ENCODE peak calls at places on chromosome 7, in seven cellular contexts. W, U, I, V, M, E and R are unnamed samples.

GRCh38 chr7:88311675-88312036 is 5.0 kb upstream of the STEAP4 start:
- DNase-seq in M (no peak), V (no peak), W (no peak), U (peak), I (no peak), E (no peak), R (no peak)

GRCh38 chr7:29424984-29425309 is 138.7 kb upstream of the PRR15 start:
- DNase-seq in U (no peak), E (no peak), W (no peak), V (no peak), M (no peak), I (no peak), R (no peak)

GRCh38 chr7:41685684-41686083 is 17.2 kb downstream of the INHBA start:
- DNase-seq in V (no peak), M (no peak), I (no peak), U (peak), W (no peak), E (no peak), R (no peak)

GRCh38 chr7:113751547-113751946 is 167.3 kb downstream of the PPP1R3A start:
- DNase-seq in E (no peak), I (no peak), W (no peak), M (no peak), V (no peak), U (no peak), R (no peak)

GRCh38 chr7:151310578-151310977 is 31.0 kb upstream of the NUB1 start:
- DNase-seq in M (no peak), V (no peak), W (peak), I (no peak), E (no peak), U (peak), R (no peak)

GRCh38 chr7:46391215-46391614 is 470.1 kb upstream of the IGFBP3 start:
- DNase-seq in W (no peak), E (no peak), U (peak), V (peak), I (no peak), M (no peak), R (no peak)

GRCh38 chr7:136925049-136925448 is 56.6 kb downstream of the CHRM2 start:
- DNase-seq in W (no peak), U (peak), E (no peak), V (no peak), M (no peak), I (no peak), R (no peak)

GRCh38 chr7:17781491-17782215 is 158.6 kb downstream of the SNX13 start:
- DNase-seq in V (peak), W (peak), U (peak), E (no peak), M (no peak), I (no peak), R (no peak)

GRCh38 chr7:85341121-85341520 is 154.3 kb upstream of the SEMA3D start:
- DNase-seq in I (no peak), W (no peak), E (no peak), U (no peak), M (no peak), V (no peak), R (no peak)

GRCh38 chr7:16071246-16071857 is 350.0 kb downstream of the CRPPA start:
- DNase-seq in U (peak), W (peak), E (no peak), M (no peak), V (peak), I (no peak), R (no peak)

GRCh38 chr7:117946201-117946633 is 73.0 kb upstream of the CTTNBP2 start:
- DNase-seq in V (no peak), I (no peak), M (no peak), W (no peak), U (peak), E (no peak), R (no peak)

GRCh38 chr7:28133872-28134271 is 46.7 kb downstream of the JAZF1 start:
- DNase-seq in U (no peak), V (no peak), E (no peak), I (no peak), M (no peak), W (no peak), R (no peak)

GRCh38 chr7:95986136-95986535 is 213.8 kb downstream of the DYNC1I1 start:
- DNase-seq in E (no peak), V (no peak), I (no peak), M (no peak), U (no peak), W (no peak), R (no peak)

GRCh38 chr7:17971392-17971791 is 31.1 kb upstream of the SNX13 start:
- DNase-seq in W (no peak), E (no peak), U (peak), M (no peak), I (no peak), V (no peak), R (no peak)

GRCh38 chr7:137445998-137446397 is 102.5 kb upstream of the PTN start:
- DNase-seq in U (no peak), M (no peak), E (no peak), V (no peak), I (no peak), W (no peak), R (no peak)

GRCh38 chr7:67375427-67375826 is 378.8 kb downstream of the TYW1 start:
- DNase-seq in U (no peak), I (no peak), V (no peak), E (no peak), M (no peak), W (no peak), R (no peak)

GRCh38 chr7:100553032-100553431 is 14.0 kb downstream of the AGFG2 start:
- DNase-seq in I (no peak), W (no peak), M (no peak), E (no peak), V (no peak), U (no peak), R (no peak)

GRCh38 chr7:69134316-69134715 is 464.0 kb upstream of the AUTS2 start:
- DNase-seq in M (no peak), I (no peak), E (no peak), U (no peak), W (no peak), V (no peak), R (no peak)

GRCh38 chr7:29146888-29147609 is 712 bp upstream of the CPVL start:
- DNase-seq in U (no peak), E (no peak), M (no peak), I (no peak), V (no peak), W (peak), R (no peak)

GRCh38 chr7:97116308-97116707 is 1.2 kb upstream of the SDHAF3 start:
- DNase-seq in E (no peak), V (no peak), M (no peak), W (no peak), U (no peak), I (no peak), R (no peak)

GRCh38 chr7:80359476-80359875 is 152.4 kb downstream of the GNAT3 start:
- DNase-seq in M (no peak), I (no peak), U (no peak), V (no peak), E (no peak), W (no peak), R (no peak)

GRCh38 chr7:45435846-45436245 is 138.3 kb upstream of the ADCY1 start:
- DNase-seq in W (peak), V (peak), E (no peak), I (no peak), U (peak), M (no peak), R (no peak)

GRCh38 chr7:132972745-132973144 is 109.1 kb downstream of the CHCHD3 start:
- DNase-seq in U (no peak), E (no peak), W (no peak), V (no peak), I (no peak), M (no peak), R (no peak)

GRCh38 chr7:11192506-11192905 is 218.8 kb downstream of the PHF14 start:
- DNase-seq in W (no peak), M (no peak), V (no peak), E (no peak), U (peak), I (no peak), R (no peak)

GRCh38 chr7:133980794-133981193 is 146.3 kb upstream of the LRGUK start:
- DNase-seq in E (no peak), I (no peak), V (no peak), W (no peak), U (no peak), M (no peak), R (no peak)

GRCh38 chr7:72152171-72153131 is 259.7 kb downstream of the CALN1 start:
- DNase-seq in E (no peak), W (no peak), V (no peak), I (no peak), M (no peak), U (no peak), R (no peak)

GRCh38 chr7:2735744-2736143 is 47.7 kb downstream of the AMZ1 start:
- DNase-seq in E (no peak), V (no peak), W (no peak), M (no peak), I (no peak), U (no peak), R (no peak)

GRCh38 chr7:16812542-16813231 is 7.9 kb upstream of the AGR2 start:
- DNase-seq in W (no peak), U (no peak), M (no peak), V (no peak), I (no peak), E (no peak), R (no peak)

GRCh38 chr7:25858200-25858561 is 293.8 kb upstream of the NFE2L3 start:
- DNase-seq in W (no peak), V (no peak), I (no peak), E (no peak), U (no peak), M (no peak), R (no peak)

GRCh38 chr7:16265863-16266458 is 155.4 kb downstream of the CRPPA start:
- DNase-seq in V (no peak), U (no peak), W (no peak), I (no peak), E (no peak), M (no peak), R (no peak)

GRCh38 chr7:131454538-131454937 is 101.9 kb downstream of the PODXL start:
- DNase-seq in V (no peak), M (no peak), W (no peak), E (no peak), I (no peak), U (no peak), R (no peak)

GRCh38 chr7:155218276-155219153 is 79.2 kb upstream of the INSIG1 start:
- DNase-seq in U (no peak), I (no peak), W (no peak), V (no peak), E (no peak), M (no peak), R (no peak)